ENCODE peak calls at places on chromosomes 4 and X, in seven cellular contexts. R is A549, I is IMR-90, Q is HCT116, M is OCI-LY7, W is fibroblast of lung, B is K562. K is an unnamed sample.

GRCh38 chr4:63296773-63297172 is 1112.5 kb downstream of the TECRL start:
- DNase-seq in R (peak; percentile 1), I (no peak), Q (no peak), M (no peak), W (no peak), B (no peak), K (peak; percentile 27)

GRCh38 chr4:11487876-11488545 is 59.3 kb upstream of the HS3ST1 start:
- DNase-seq in R (peak; percentile 22), I (no peak), Q (no peak), M (no peak), W (peak; percentile 56), B (no peak), K (no peak)

GRCh38 chr4:81839347-81840042 is 367.8 kb upstream of the RASGEF1B start:
- DNase-seq in R (no peak), I (no peak), Q (no peak), M (no peak), W (no peak), B (no peak), K (no peak)

GRCh38 chr4:55172694-55173287 is 47.4 kb upstream of the KDR start:
- DNase-seq in R (no peak), I (no peak), Q (no peak), M (no peak), W (peak; percentile 31), B (no peak), K (no peak)

GRCh38 chrX:114800719-114801118 is 216.7 kb downstream of the IL13RA2 start:
- DNase-seq in R (peak; percentile 59), I (peak; percentile 12), Q (peak; percentile 24), M (no peak), W (peak; percentile 48), B (peak; percentile 10), K (no peak)

GRCh38 chr4:1843852-1844251 is 12.1 kb downstream of the LETM1 start:
- DNase-seq in R (no peak), I (no peak), Q (no peak), M (no peak), W (peak; percentile 46), B (peak; percentile 8), K (no peak)

GRCh38 chr4:105346869-105347268 is 127.0 kb downstream of the PPA2 start:
- DNase-seq in R (no peak), I (no peak), Q (no peak), M (no peak), W (no peak), B (no peak), K (no peak)

GRCh38 chr4:106671711-106672110 is 303.1 kb upstream of the GIMD1 start:
- DNase-seq in R (no peak), I (no peak), Q (no peak), M (no peak), W (no peak), B (no peak), K (no peak)

GRCh38 chr4:109011241-109012031 is 248.6 kb upstream of the ETNPPL start:
- DNase-seq in R (no peak), I (no peak), Q (no peak), M (no peak), W (no peak), B (no peak), K (no peak)

GRCh38 chrX:43655151-43655676 is 885 bp upstream of the MAOA start:
- DNase-seq in R (peak; percentile 26), I (peak; percentile 3), Q (no peak), M (no peak), W (peak; percentile 32), B (no peak), K (peak; percentile 59)

GRCh38 chr4:165715989-165716388 is 157.0 kb upstream of the TLL1 start:
- DNase-seq in R (no peak), I (no peak), Q (no peak), M (no peak), W (no peak), B (no peak), K (no peak)

GRCh38 chr4:6999172-7000086 is 43.7 kb upstream of the TADA2B start:
- DNase-seq in R (peak; percentile 22), I (no peak), Q (peak; percentile 78), M (no peak), W (no peak), B (peak; percentile 28), K (no peak)

GRCh38 chr4:88177981-88178632 is 19.7 kb upstream of the ABCG2 start:
- DNase-seq in R (peak; percentile 91), I (peak; percentile 85), Q (peak; percentile 34), M (no peak), W (peak; percentile 71), B (peak; percentile 13), K (peak; percentile 67)

GRCh38 chr4:602559-602942 is 22.8 kb upstream of the PDE6B start:
- DNase-seq in R (peak; percentile 14), I (no peak), Q (peak; percentile 60), M (peak; percentile 55), W (no peak), B (peak; percentile 66), K (peak; percentile 88)

GRCh38 chr4:173046818-173047217 is 121.8 kb upstream of the GALNT7 start:
- DNase-seq in R (no peak), I (peak; percentile 3), Q (no peak), M (no peak), W (no peak), B (no peak), K (no peak)

GRCh38 chr4:114180481-114180880 is 201.0 kb upstream of the ARSJ start:
- DNase-seq in R (peak; percentile 70), I (peak; percentile 85), Q (peak; percentile 47), M (peak; percentile 30), W (peak; percentile 85), B (no peak), K (peak; percentile 70)

GRCh38 chrX:15915959-15916703 is 61.5 kb upstream of the AP1S2 start:
- DNase-seq in R (no peak), I (peak; percentile 35), Q (no peak), M (no peak), W (no peak), B (no peak), K (no peak)

GRCh38 chrX:69285881-69286545 is 120.8 kb upstream of the PJA1 start:
- DNase-seq in R (peak; percentile 21), I (no peak), Q (peak; percentile 0), M (peak; percentile 49), W (peak; percentile 37), B (peak; percentile 79), K (peak; percentile 82)

GRCh38 chrX:74924449-74925209 is 623 bp downstream of the NEXMIF start:
- DNase-seq in R (peak; percentile 19), I (no peak), Q (no peak), M (no peak), W (peak; percentile 0), B (no peak), K (peak; percentile 52)

GRCh38 chr4:47104986-47105385 is 73.6 kb downstream of the GABRB1 start:
- DNase-seq in R (no peak), I (peak; percentile 55), Q (no peak), M (no peak), W (peak; percentile 27), B (no peak), K (no peak)

DNA sequence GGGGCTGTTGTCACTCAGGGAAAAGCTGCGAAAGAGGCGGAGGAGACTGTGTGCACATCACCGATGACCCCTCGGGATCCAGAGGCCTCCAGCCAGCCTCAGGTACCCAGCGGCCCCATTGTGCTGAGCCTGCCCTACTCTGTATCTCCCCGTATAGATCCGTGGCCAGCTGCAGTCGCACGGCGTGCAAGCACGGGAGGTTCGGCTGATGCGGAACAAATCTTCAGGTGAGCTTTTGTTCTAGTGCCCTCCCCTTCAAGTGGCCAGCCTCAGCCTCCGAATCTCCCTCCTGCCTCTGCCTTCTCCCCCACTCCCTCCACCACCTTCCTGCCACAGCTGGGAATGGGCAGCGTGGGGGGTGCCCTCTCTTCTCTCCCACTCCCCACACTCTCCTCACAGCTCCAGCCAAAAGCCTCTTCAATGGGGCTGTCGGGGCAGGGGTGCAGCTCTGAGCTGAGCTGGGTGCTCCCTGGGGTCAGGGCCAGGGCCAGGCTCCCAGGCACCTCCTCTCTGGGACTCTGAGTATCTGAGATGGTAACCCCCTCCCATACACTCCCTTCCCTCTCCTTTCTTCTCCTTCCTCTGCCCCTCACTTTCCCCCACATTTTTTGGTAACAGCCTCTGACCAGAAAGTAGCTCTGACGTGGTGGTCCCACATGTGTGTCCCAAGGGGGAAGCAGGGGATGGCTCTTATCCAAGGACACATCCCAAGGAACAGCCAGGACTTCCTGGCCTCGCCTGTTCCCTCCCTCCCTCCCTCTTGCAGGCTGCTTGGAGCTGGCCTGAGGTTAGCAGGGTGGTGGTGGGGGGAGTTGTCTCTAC is 20.4 kb upstream of the UBA1 start:
- DNase-seq in R (no peak), I (no peak), Q (no peak), M (no peak), W (no peak), B (no peak), K (no peak)
- H3K27ac ChIP-seq in R (no peak overlapping the region), I (no peak overlapping the region), Q (no peak overlapping the region), M (no peak overlapping the region), W (no peak overlapping the region), B (no peak overlapping the region), K (no peak overlapping the region)

DNA sequence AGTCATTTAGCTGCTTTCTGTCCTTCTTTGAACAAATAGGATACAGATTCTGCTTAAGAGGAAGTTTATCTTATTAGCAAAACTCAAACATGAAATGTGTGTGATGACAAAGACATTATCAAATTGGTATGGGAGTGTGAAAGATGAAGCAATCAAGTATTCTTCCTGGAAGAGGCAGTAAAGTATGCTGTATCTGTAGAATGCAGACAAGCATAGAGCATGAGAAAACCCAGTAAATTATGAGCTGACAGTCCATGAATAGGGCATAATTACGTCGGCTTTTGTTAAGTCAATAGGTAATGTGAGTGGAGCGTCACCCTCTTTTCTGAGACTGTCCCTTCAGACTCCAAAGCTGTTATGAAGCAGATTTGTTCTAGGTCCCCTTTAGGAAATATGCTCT is 458.6 kb upstream of the NWD2 start:
- DNase-seq in R (no peak), I (no peak), Q (no peak), M (no peak), W (no peak), B (no peak), K (no peak)
- H3K4me2 ChIP-seq in R (no peak overlapping the region), I (no peak overlapping the region), Q (no peak overlapping the region), M (no peak overlapping the region), W (no peak overlapping the region), B (no peak overlapping the region), K (no peak overlapping the region)

DNA sequence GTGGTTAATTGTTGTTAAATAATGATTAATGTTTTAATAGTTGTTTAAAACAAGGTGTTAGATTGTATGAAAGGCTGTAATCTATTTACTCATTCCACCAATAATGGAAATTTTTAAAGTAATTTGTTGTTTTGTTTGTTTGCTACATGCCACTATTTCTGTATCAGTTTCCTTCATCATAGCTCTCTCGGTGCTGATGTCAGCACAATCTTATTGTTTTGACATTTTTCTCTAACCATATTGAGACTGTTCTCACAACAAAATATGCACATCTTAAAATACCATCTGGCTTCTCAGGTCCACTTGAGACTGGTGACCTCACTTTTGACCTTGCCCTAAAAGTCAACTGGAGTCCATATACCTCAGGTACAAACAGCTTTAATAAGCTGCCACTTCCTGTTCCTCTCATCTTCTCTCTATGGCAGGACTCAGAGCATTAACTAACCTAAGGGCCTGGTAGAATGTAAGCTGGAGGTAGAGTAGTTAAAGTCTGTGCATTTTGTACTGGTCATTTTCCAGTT is 1.0 kb upstream of the GUCY1B1 start:
- DNase-seq in R (no peak), I (no peak), Q (no peak), M (no peak), W (no peak), B (no peak), K (no peak)
- H3K27ac ChIP-seq in R (no peak overlapping the region), I (no peak overlapping the region), Q (no peak overlapping the region), M (no peak overlapping the region), W (no peak overlapping the region), B (no peak overlapping the region), K (no peak overlapping the region)

DNA sequence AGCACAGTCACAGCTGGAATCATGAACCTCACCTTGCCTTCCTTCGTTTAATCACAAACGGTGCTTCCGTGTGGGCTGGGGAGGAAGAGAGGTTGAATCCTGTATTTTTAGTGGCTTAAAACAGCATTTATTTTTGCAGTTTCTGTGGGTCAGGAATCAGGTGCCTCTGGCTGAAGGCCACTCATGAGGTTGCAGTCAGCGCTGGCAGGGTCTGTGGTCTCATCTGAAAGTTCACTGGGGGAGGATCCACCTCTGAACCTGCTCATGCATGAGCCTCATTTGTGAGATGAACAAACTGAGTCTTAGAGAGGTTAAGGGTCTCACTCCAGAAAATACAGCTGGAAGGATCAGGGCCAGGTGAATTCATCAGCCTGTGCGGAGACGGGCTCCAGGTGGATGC is 17.1 kb upstream of the ABLIM2 start:
- DNase-seq in R (no peak), I (no peak), Q (no peak), M (no peak), W (no peak), B (no peak), K (no peak)
- H3K4me2 ChIP-seq in R (no peak overlapping the region), I (no peak overlapping the region), Q (no peak overlapping the region), M (no peak overlapping the region), W (no peak overlapping the region), B (no peak overlapping the region), K (no peak overlapping the region)

K was measured in neural progenitor cell.